ENCODE peak calls at places on chromosomes 7 and 10, in seven cellular contexts. One of them, this sample, is unnamed.

GRCh38 chr10:30282226-30282625 is 66.9 kb downstream of the MTPAP start:
- DNase-seq in A549: no peak
- DNase-seq in HCT116: no peak
- DNase-seq in esophagus squamous epithelium: no peak
- DNase-seq in endothelial cell of umbilical vein: peak; percentile 22
- DNase-seq in H1: no peak
- DNase-seq in HepG2: no peak
- DNase-seq in this sample: no peak

GRCh38 chr7:22001345-22002004 is 55.8 kb upstream of the CDCA7L start:
- DNase-seq in A549: peak; percentile 72
- DNase-seq in HCT116: peak; percentile 36
- DNase-seq in esophagus squamous epithelium: no peak
- DNase-seq in endothelial cell of umbilical vein: peak; percentile 86
- DNase-seq in H1: no peak
- DNase-seq in HepG2: peak; percentile 27
- DNase-seq in this sample: no peak

GRCh38 chr7:120996333-120996982 is 7.9 kb downstream of the CPED1 start:
- DNase-seq in A549: no peak
- DNase-seq in HCT116: no peak
- DNase-seq in esophagus squamous epithelium: peak; percentile 1
- DNase-seq in endothelial cell of umbilical vein: peak; percentile 85
- DNase-seq in H1: no peak
- DNase-seq in HepG2: no peak
- DNase-seq in this sample: peak; percentile 65

GRCh38 chr7:47559306-47560220 is 22.3 kb downstream of the TNS3 start:
- DNase-seq in A549: no peak
- DNase-seq in HCT116: no peak
- DNase-seq in esophagus squamous epithelium: no peak
- DNase-seq in endothelial cell of umbilical vein: no peak
- DNase-seq in H1: no peak
- DNase-seq in HepG2: no peak
- DNase-seq in this sample: no peak

GRCh38 chr7:159192013-159192412 is 47.3 kb upstream of the VIPR2 start:
- DNase-seq in A549: no peak
- DNase-seq in HCT116: no peak
- DNase-seq in esophagus squamous epithelium: no peak
- DNase-seq in endothelial cell of umbilical vein: no peak
- DNase-seq in H1: no peak
- DNase-seq in HepG2: no peak
- DNase-seq in this sample: no peak

GRCh38 chr7:68684246-68684850 is 913.9 kb upstream of the AUTS2 start:
- DNase-seq in A549: no peak
- DNase-seq in HCT116: no peak
- DNase-seq in esophagus squamous epithelium: no peak
- DNase-seq in endothelial cell of umbilical vein: no peak
- DNase-seq in H1: no peak
- DNase-seq in HepG2: no peak
- DNase-seq in this sample: no peak

GRCh38 chr7:98911936-98912335 is 33.6 kb downstream of the TRRAP start:
- DNase-seq in A549: no peak
- DNase-seq in HCT116: no peak
- DNase-seq in esophagus squamous epithelium: no peak
- DNase-seq in endothelial cell of umbilical vein: no peak
- DNase-seq in H1: no peak
- DNase-seq in HepG2: no peak
- DNase-seq in this sample: no peak

GRCh38 chr10:63105811-63106755 is 27.0 kb upstream of the NRBF2 start:
- DNase-seq in A549: no peak
- DNase-seq in HCT116: no peak
- DNase-seq in esophagus squamous epithelium: no peak
- DNase-seq in endothelial cell of umbilical vein: no peak
- DNase-seq in H1: peak; percentile 17
- DNase-seq in HepG2: no peak
- DNase-seq in this sample: no peak

GRCh38 chr10:119597405-119598186 is 832 bp upstream of the TIAL1 start:
- DNase-seq in A549: no peak
- DNase-seq in HCT116: no peak
- DNase-seq in esophagus squamous epithelium: no peak
- DNase-seq in endothelial cell of umbilical vein: no peak
- DNase-seq in H1: no peak
- DNase-seq in HepG2: no peak
- DNase-seq in this sample: no peak

GRCh38 chr10:18523858-18524257 is 127.5 kb downstream of the NSUN6 start:
- DNase-seq in A549: no peak
- DNase-seq in HCT116: no peak
- DNase-seq in esophagus squamous epithelium: no peak
- DNase-seq in endothelial cell of umbilical vein: no peak
- DNase-seq in H1: no peak
- DNase-seq in HepG2: no peak
- DNase-seq in this sample: no peak

GRCh38 chr10:99370993-99371392 is 41.8 kb downstream of the CNNM1 start:
- DNase-seq in A549: peak; percentile 61
- DNase-seq in HCT116: peak; percentile 42
- DNase-seq in esophagus squamous epithelium: no peak
- DNase-seq in endothelial cell of umbilical vein: peak; percentile 36
- DNase-seq in H1: no peak
- DNase-seq in HepG2: peak; percentile 59
- DNase-seq in this sample: no peak

GRCh38 chr10:7432884-7433726 is 22.3 kb upstream of the SFMBT2 start:
- DNase-seq in A549: no peak
- DNase-seq in HCT116: no peak
- DNase-seq in esophagus squamous epithelium: no peak
- DNase-seq in endothelial cell of umbilical vein: peak; percentile 13
- DNase-seq in H1: no peak
- DNase-seq in HepG2: no peak
- DNase-seq in this sample: peak; percentile 22

GRCh38 chr10:86944907-86945306 is 12.5 kb downstream of the MMRN2 start:
- DNase-seq in A549: no peak
- DNase-seq in HCT116: no peak
- DNase-seq in esophagus squamous epithelium: no peak
- DNase-seq in endothelial cell of umbilical vein: no peak
- DNase-seq in H1: no peak
- DNase-seq in HepG2: no peak
- DNase-seq in this sample: no peak

GRCh38 chr10:91536101-91536500 is 96.8 kb downstream of the PPP1R3C start:
- DNase-seq in A549: no peak
- DNase-seq in HCT116: no peak
- DNase-seq in esophagus squamous epithelium: no peak
- DNase-seq in endothelial cell of umbilical vein: no peak
- DNase-seq in H1: no peak
- DNase-seq in HepG2: no peak
- DNase-seq in this sample: no peak

GRCh38 chr10:21264271-21264670 is 261.2 kb downstream of the SKIDA1 start:
- DNase-seq in A549: no peak
- DNase-seq in HCT116: no peak
- DNase-seq in esophagus squamous epithelium: no peak
- DNase-seq in endothelial cell of umbilical vein: no peak
- DNase-seq in H1: no peak
- DNase-seq in HepG2: no peak
- DNase-seq in this sample: no peak

GRCh38 chr7:4066206-4066605 is 615.9 kb upstream of the FOXK1 start:
- DNase-seq in A549: no peak
- DNase-seq in HCT116: no peak
- DNase-seq in esophagus squamous epithelium: no peak
- DNase-seq in endothelial cell of umbilical vein: no peak
- DNase-seq in H1: no peak
- DNase-seq in HepG2: no peak
- DNase-seq in this sample: no peak

GRCh38 chr7:36911788-36912187 is 187.5 kb upstream of the AOAH start:
- DNase-seq in A549: no peak
- DNase-seq in HCT116: no peak
- DNase-seq in esophagus squamous epithelium: no peak
- DNase-seq in endothelial cell of umbilical vein: no peak
- DNase-seq in H1: no peak
- DNase-seq in HepG2: no peak
- DNase-seq in this sample: no peak

GRCh38 chr10:1406172-1406975 is 331.0 kb downstream of the ADARB2 start:
- DNase-seq in A549: no peak
- DNase-seq in HCT116: no peak
- DNase-seq in esophagus squamous epithelium: no peak
- DNase-seq in endothelial cell of umbilical vein: no peak
- DNase-seq in H1: no peak
- DNase-seq in HepG2: no peak
- DNase-seq in this sample: no peak

GRCh38 chr7:148367701-148368475 is 222.7 kb upstream of the C7orf33 start:
- DNase-seq in A549: no peak
- DNase-seq in HCT116: no peak
- DNase-seq in esophagus squamous epithelium: no peak
- DNase-seq in endothelial cell of umbilical vein: no peak
- DNase-seq in H1: no peak
- DNase-seq in HepG2: no peak
- DNase-seq in this sample: no peak

GRCh38 chr10:34433241-34434076 is 381.6 kb downstream of the PARD3 start:
- DNase-seq in A549: no peak
- DNase-seq in HCT116: no peak
- DNase-seq in esophagus squamous epithelium: no peak
- DNase-seq in endothelial cell of umbilical vein: peak; percentile 72
- DNase-seq in H1: no peak
- DNase-seq in HepG2: no peak
- DNase-seq in this sample: no peak

GRCh38 chr10:131560726-131561390 is 249.3 kb upstream of the TCERG1L start:
- DNase-seq in A549: no peak
- DNase-seq in HCT116: no peak
- DNase-seq in esophagus squamous epithelium: no peak
- DNase-seq in endothelial cell of umbilical vein: no peak
- DNase-seq in H1: no peak
- DNase-seq in HepG2: no peak
- DNase-seq in this sample: no peak

GRCh38 chr10:122128357-122128756 is 139.4 kb downstream of the TACC2 start:
- DNase-seq in A549: no peak
- DNase-seq in HCT116: no peak
- DNase-seq in esophagus squamous epithelium: no peak
- DNase-seq in endothelial cell of umbilical vein: peak; percentile 74
- DNase-seq in H1: no peak
- DNase-seq in HepG2: no peak
- DNase-seq in this sample: no peak

GRCh38 chr7:23679898-23680416 is at the start of gene FAM221A:
- DNase-seq in A549: peak; percentile 54
- DNase-seq in HCT116: no peak
- DNase-seq in esophagus squamous epithelium: peak; percentile 36
- DNase-seq in endothelial cell of umbilical vein: peak; percentile 84
- DNase-seq in H1: peak; percentile 80
- DNase-seq in HepG2: no peak
- DNase-seq in this sample: peak; percentile 95
- TF ChIP-seq POLR2A in A549: no peak
- TF ChIP-seq POLR2A in HCT116: no peak
- TF ChIP-seq POLR2A in esophagus squamous epithelium: no peak
- TF ChIP-seq POLR2A in endothelial cell of umbilical vein: no peak
- TF ChIP-seq POLR2A in H1: no peak
- TF ChIP-seq POLR2A in HepG2: no peak
- TF ChIP-seq POLR2A in this sample: peak; percentile 78

DNA sequence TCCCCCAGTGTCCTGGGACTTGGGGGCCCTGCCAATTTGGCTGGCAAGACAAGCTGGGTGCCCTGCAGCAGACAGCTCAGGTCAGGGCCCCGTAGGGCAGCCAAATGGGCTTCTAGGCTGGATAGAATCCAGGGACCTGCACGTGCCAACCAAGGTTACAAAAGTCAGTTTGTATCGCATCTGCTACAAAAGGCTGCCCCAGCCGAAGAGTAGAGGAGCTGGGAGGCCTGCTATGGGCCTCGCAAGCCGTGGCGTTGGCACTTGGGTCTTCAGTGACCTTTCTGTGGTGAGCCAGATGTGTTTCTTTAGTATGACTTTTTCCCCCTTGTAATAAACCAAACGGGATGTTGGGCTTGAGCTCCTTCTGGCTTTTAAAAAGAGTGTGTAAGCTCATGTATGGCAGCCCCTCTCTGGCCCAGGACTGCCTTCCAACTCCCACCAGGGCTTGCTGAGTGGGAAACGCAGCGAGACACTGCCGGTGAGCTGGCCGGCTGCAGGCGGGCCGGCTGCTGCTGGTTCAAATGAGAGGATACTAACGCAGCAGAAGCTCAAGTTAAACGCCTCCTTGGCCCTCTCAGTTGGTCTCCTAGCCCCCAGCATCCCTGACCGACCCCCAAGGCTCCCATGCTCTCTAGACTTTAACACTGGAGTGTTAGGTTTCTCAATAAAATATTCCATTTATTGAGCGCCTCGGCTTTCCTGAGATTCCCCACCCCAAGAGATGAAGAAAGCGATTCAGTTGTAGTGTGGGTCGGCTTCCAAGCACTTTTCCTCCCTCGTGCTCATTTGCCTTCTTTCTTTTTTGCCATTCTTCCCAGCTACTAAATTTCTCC is 3.1 kb upstream of the HOXA10 start:
- DNase-seq in A549: no peak
- DNase-seq in HCT116: no peak
- DNase-seq in esophagus squamous epithelium: no peak
- DNase-seq in endothelial cell of umbilical vein: peak; percentile 69
- DNase-seq in H1: no peak
- DNase-seq in HepG2: no peak
- DNase-seq in this sample: no peak
- H3K27ac ChIP-seq in A549: no peak overlapping the region
- H3K27ac ChIP-seq in HCT116: no peak overlapping the region
- H3K27ac ChIP-seq in esophagus squamous epithelium: no peak overlapping the region
- H3K27ac ChIP-seq in endothelial cell of umbilical vein: peak overlapping the region; percentile 96
- H3K27ac ChIP-seq in H1: no peak overlapping the region
- H3K27ac ChIP-seq in HepG2: no peak overlapping the region
- H3K27ac ChIP-seq in this sample: no peak overlapping the region

DNA sequence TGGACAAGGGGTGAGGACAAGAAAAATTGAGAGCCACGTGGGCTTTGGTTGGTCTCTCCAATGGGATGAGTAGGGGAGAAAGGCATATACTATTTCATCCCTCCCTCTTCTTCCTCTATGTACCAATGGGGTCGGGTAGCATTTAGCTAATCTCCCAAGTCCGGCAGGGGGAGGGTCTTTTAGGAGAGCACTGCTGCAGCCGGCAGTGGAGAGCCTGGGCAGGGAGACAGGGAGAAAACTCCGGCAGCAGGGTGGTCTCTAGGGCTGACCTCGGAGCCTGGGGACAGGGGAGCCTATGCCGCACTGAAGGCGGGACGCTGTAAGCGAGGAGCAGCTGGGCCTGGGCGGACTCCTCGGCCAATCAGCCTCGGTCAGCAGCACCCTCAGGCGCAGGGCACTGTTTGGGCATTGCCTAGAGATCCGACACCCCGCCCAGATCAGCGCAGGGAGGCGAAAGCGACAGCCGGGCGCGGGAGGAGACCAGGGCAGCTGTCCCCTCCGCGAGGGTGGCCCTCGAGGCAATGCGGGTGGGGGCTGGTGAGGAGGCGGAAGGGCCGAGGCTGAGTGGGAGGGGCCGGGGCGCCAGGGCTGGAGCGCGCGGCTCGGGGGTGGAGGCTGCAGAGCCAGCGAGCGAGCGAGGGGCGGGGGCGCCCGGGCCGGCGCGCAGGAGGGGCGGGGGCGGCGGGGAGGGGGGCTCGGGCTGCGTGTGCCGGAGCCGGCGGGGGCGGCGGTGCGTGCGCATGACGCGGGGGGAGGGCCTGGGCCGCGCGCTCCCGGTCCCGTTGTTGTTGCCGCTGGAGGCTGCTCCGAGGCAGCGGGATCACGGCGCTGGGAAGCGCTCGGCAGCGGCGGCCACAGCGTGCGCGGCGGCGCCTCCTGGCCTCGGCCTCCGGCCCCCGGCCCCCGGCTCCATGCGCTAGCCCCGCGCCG is at the start of gene AGAP3:
- DNase-seq in A549: peak; percentile 79
- DNase-seq in HCT116: peak; percentile 67
- DNase-seq in esophagus squamous epithelium: no peak
- DNase-seq in endothelial cell of umbilical vein: peak; percentile 80
- DNase-seq in H1: no peak
- DNase-seq in HepG2: peak; percentile 75
- DNase-seq in this sample: peak; percentile 90
- TF ChIP-seq POLR2A in A549: peak; percentile 81
- TF ChIP-seq POLR2A in HCT116: peak; percentile 60
- TF ChIP-seq POLR2A in esophagus squamous epithelium: no peak
- TF ChIP-seq POLR2A in endothelial cell of umbilical vein: peak; percentile 89
- TF ChIP-seq POLR2A in H1: no peak
- TF ChIP-seq POLR2A in HepG2: peak; percentile 58
- TF ChIP-seq POLR2A in this sample: peak; percentile 67

GRCh38 chr10:32187686-32188085 is 131.5 kb upstream of the KIF5B start:
- DNase-seq in A549: no peak
- DNase-seq in HCT116: no peak
- DNase-seq in esophagus squamous epithelium: no peak
- DNase-seq in endothelial cell of umbilical vein: no peak
- DNase-seq in H1: no peak
- DNase-seq in HepG2: no peak
- DNase-seq in this sample: no peak
- H3K27ac ChIP-seq in A549: no peak overlapping the region
- H3K27ac ChIP-seq in HCT116: no peak overlapping the region
- H3K27ac ChIP-seq in esophagus squamous epithelium: no peak overlapping the region
- H3K27ac ChIP-seq in endothelial cell of umbilical vein: no peak overlapping the region
- H3K27ac ChIP-seq in H1: no peak overlapping the region
- H3K27ac ChIP-seq in HepG2: no peak overlapping the region
- H3K27ac ChIP-seq in this sample: no peak overlapping the region